ENCODE peak calls at places on chromosomes 11 and 22, in five cellular contexts. One of them, this sample, is unnamed.

GRCh38 chr11:100624346-100624745 is 62.7 kb upstream of the ARHGAP42 start:
- DNase-seq in kidney: no peak
- DNase-seq in uterus: no peak
- DNase-seq in fibroblast of mammary gland: no peak
- DNase-seq in heart right ventricle: no peak
- DNase-seq in this sample: no peak

GRCh38 chr11:93537767-93538261 is 5.4 kb downstream of the SMCO4 start:
- DNase-seq in fibroblast of mammary gland: peak
- DNase-seq in heart right ventricle: no peak
- DNase-seq in uterus: peak
- DNase-seq in kidney: no peak
- DNase-seq in this sample: no peak

GRCh38 chr11:40219401-40219800 is 1240.1 kb downstream of the LRRC4C start:
- DNase-seq in uterus: no peak
- DNase-seq in fibroblast of mammary gland: no peak
- DNase-seq in heart right ventricle: no peak
- DNase-seq in kidney: no peak
- DNase-seq in this sample: no peak

GRCh38 chr22:49815641-49816071 is 12.0 kb downstream of the BRD1 start:
- DNase-seq in kidney: peak
- DNase-seq in fibroblast of mammary gland: no peak
- DNase-seq in uterus: no peak
- DNase-seq in heart right ventricle: no peak
- DNase-seq in this sample: no peak

GRCh38 chr11:114348200-114349191 is 51.8 kb downstream of the C11orf71 start:
- DNase-seq in kidney: no peak
- DNase-seq in uterus: no peak
- DNase-seq in heart right ventricle: peak
- DNase-seq in fibroblast of mammary gland: peak
- DNase-seq in this sample: no peak

GRCh38 chr11:16097543-16097942 is 258.8 kb downstream of the SOX6 start:
- DNase-seq in fibroblast of mammary gland: no peak
- DNase-seq in kidney: no peak
- DNase-seq in heart right ventricle: no peak
- DNase-seq in uterus: no peak
- DNase-seq in this sample: no peak

GRCh38 chr11:80841716-80842115 is 1400.9 kb upstream of the TENM4 start:
- DNase-seq in heart right ventricle: no peak
- DNase-seq in fibroblast of mammary gland: peak
- DNase-seq in uterus: no peak
- DNase-seq in kidney: no peak
- DNase-seq in this sample: no peak

GRCh38 chr22:20131593-20131855 is at the start of gene ZDHHC8:
- DNase-seq in uterus: no peak
- DNase-seq in heart right ventricle: no peak
- DNase-seq in kidney: no peak
- DNase-seq in fibroblast of mammary gland: no peak
- DNase-seq in this sample: no peak

GRCh38 chr11:28566643-28567042 is 458.5 kb downstream of the METTL15 start:
- DNase-seq in heart right ventricle: peak
- DNase-seq in fibroblast of mammary gland: peak
- DNase-seq in kidney: peak
- DNase-seq in uterus: peak
- DNase-seq in this sample: peak

GRCh38 chr22:42929838-42930155 is 72.7 kb upstream of the ARFGAP3 start:
- DNase-seq in uterus: no peak
- DNase-seq in fibroblast of mammary gland: no peak
- DNase-seq in kidney: no peak
- DNase-seq in heart right ventricle: no peak
- DNase-seq in this sample: no peak

DNA sequence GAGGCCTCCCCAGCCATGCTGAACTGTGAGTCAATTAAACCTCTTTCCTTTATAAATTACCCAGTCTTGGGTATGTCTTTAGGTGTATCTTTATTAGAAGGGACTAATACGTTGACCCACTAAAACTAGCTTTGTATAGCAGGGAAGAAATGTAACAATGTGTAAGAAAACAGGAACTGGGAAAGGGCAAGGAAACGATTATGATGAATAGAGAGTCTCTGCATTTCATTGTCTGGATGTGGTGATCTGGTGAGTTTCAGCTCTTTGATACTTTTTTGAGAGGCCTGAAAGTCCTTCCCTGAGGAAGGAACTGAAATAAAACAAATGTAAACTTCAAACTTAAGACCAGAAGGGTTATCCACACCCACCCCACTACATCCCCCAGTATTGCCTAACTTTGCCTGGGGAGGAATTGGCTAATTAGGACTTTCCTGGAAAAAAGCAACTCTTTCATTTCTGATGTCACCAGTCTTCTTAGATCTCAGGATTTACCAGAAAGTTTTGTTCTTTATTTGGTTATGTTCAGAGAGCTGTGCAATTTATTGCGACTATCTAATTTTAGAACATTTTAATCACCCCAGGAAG is 119.0 kb downstream of the LDLRAD3 start:
- DNase-seq in heart right ventricle: no peak
- DNase-seq in kidney: no peak
- DNase-seq in fibroblast of mammary gland: peak
- DNase-seq in uterus: no peak
- DNase-seq in this sample: no peak
- TF ChIP-seq CTCF in heart right ventricle: no peak
- TF ChIP-seq CTCF in kidney: no peak
- TF ChIP-seq CTCF in fibroblast of mammary gland: no peak
- TF ChIP-seq CTCF in uterus: no peak
- TF ChIP-seq CTCF in this sample: no peak

DNA sequence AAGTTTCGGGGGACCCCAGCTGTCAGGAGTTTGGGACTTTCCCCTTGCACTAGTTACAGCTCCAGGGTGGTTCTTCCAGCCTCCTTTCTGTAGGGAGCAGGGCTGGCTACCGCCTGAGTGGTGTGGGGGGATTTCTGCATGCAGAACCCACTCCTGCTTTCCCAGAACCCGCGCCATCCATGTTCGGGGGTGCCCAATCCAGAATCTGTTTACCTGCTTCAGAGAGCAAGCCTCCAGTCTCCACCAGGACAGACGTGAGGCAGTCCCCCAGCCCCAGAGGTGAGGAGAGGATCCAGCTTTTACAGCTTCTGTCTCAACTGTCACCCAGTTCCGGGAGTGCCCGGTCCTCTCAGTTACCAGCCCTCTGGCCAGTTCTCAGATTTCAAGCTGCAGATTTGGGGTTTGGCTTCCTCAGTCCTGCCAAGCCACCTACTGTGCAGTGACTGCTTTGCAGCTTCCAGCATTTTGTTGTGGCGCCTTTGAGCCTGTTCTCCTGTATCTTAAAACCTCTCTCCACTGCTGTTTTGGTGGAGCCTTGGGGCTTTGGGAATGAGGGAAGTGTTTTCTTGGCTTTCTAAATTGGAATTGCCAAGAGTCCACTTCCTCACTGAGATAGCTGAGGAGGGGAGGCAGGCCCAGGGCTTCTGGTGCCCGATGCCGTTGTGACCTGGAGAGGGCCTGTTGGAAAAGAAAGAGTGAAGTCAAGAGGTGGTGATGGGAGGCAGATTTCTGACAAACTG is 513.2 kb downstream of the TBC1D22A start:
- DNase-seq in heart right ventricle: no peak
- DNase-seq in fibroblast of mammary gland: no peak
- DNase-seq in kidney: no peak
- DNase-seq in uterus: no peak
- DNase-seq in this sample: no peak
- TF ChIP-seq CTCF in heart right ventricle: no peak
- TF ChIP-seq CTCF in fibroblast of mammary gland: no peak
- TF ChIP-seq CTCF in kidney: no peak
- TF ChIP-seq CTCF in uterus: no peak
- TF ChIP-seq CTCF in this sample: no peak

DNA sequence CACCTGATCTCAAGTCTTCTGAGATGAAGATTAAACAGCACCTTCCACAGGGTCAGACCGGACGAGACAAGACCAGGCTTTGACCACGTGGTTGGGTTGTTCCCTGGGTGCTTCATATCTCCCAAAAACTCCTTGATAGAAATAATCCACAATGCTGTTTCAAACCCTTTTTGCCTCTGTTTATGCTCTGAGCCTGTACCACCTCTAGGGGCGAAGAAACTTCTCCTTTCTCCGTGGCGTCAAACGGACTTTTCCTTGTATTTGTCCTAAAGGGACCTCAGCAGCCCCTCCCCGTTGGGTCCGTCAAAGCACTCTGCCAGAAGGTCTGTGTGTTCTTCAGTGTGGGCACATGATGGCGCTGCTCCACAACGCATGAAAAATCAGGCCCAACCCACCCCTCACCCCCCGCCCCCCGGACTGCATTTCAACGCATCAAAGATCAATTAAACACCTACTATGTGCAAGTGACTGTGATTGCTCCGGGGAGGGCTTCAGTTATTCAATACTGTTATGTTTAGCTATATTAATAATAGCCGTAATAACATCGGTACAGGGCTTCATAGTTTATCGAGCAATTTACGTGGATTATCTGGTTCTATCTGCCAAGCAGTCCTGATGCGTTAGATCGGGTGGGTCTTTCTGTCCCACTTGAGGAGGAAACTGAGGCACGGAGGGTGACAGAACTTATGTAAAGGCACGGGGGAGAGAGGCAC is 17.3 kb upstream of the EIF3D start:
- DNase-seq in heart right ventricle: peak
- DNase-seq in fibroblast of mammary gland: peak
- DNase-seq in kidney: no peak
- DNase-seq in uterus: no peak
- DNase-seq in this sample: peak
- TF ChIP-seq CTCF in heart right ventricle: peak
- TF ChIP-seq CTCF in fibroblast of mammary gland: peak
- TF ChIP-seq CTCF in kidney: peak
- TF ChIP-seq CTCF in uterus: peak
- TF ChIP-seq CTCF in this sample: peak

GRCh38 chr22:35135165-35135564 is 69.2 kb downstream of the ISX start:
- DNase-seq in uterus: no peak
- DNase-seq in kidney: no peak
- DNase-seq in fibroblast of mammary gland: no peak
- DNase-seq in heart right ventricle: no peak
- DNase-seq in this sample: no peak

GRCh38 chr22:35138521-35138920 is 72.6 kb downstream of the ISX start:
- DNase-seq in uterus: no peak
- DNase-seq in fibroblast of mammary gland: no peak
- DNase-seq in kidney: no peak
- DNase-seq in heart right ventricle: no peak
- DNase-seq in this sample: no peak

GRCh38 chr22:35140879-35141745 is 75.2 kb downstream of the ISX start:
- DNase-seq in heart right ventricle: no peak
- DNase-seq in kidney: no peak
- DNase-seq in fibroblast of mammary gland: no peak
- DNase-seq in uterus: no peak
- DNase-seq in this sample: no peak
- TF ChIP-seq CTCF in heart right ventricle: no peak
- TF ChIP-seq CTCF in kidney: no peak
- TF ChIP-seq CTCF in fibroblast of mammary gland: no peak
- TF ChIP-seq CTCF in uterus: no peak
- TF ChIP-seq CTCF in this sample: peak

DNA sequence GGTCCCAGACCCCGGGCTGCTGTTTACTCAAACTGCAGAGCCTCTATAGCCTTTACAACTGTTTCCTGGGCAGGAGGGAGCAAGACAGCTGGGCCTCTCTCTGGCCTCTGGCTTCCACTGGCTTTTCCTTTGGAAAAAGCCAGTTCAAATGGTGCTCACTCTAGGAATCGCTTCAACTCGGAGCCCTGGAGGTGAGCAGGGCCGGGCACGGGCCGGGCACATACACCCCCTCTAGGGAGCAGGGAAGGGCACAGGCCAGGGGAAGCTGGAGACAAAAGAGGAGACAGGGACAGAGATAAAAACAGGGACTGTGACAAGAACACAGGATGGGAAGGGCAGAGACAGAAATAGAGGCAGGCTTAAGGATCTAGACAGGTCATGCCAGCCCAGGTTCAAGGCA is 839 bp downstream of the IRAG1 start:
- DNase-seq in kidney: no peak
- DNase-seq in heart right ventricle: no peak
- DNase-seq in fibroblast of mammary gland: no peak
- DNase-seq in uterus: no peak
- DNase-seq in this sample: no peak
- TF ChIP-seq CTCF in kidney: no peak
- TF ChIP-seq CTCF in heart right ventricle: no peak
- TF ChIP-seq CTCF in fibroblast of mammary gland: no peak
- TF ChIP-seq CTCF in uterus: no peak
- TF ChIP-seq CTCF in this sample: no peak

This sample was measured in mesothelial cell of epicardium.